ENCODE peak calls at places on chromosomes 16 and 17, in four cellular contexts. One of them, this sample, is unnamed.

GRCh38 chr17:16343569-16343968 is 9.7 kb downstream of the CENPV start:
- DNase-seq in A549: no peak
- DNase-seq in adrenal gland: no peak
- DNase-seq in heart left ventricle: no peak
- DNase-seq in this sample: no peak

GRCh38 chr17:13346081-13346533 is 255.6 kb downstream of the HS3ST3A1 start:
- DNase-seq in adrenal gland: no peak
- DNase-seq in A549: no peak
- DNase-seq in heart left ventricle: no peak
- DNase-seq in this sample: no peak

GRCh38 chr17:16052486-16052885 is 52.9 kb downstream of the TTC19 start:
- DNase-seq in adrenal gland: no peak
- DNase-seq in heart left ventricle: no peak
- DNase-seq in A549: no peak
- DNase-seq in this sample: no peak

GRCh38 chr17:12680407-12680897 is 14.8 kb downstream of the MYOCD start:
- DNase-seq in heart left ventricle: no peak
- DNase-seq in A549: no peak
- DNase-seq in adrenal gland: no peak
- DNase-seq in this sample: no peak

GRCh38 chr17:63399856-63400255 is 46.2 kb downstream of the CYB561 start:
- DNase-seq in heart left ventricle: peak
- DNase-seq in adrenal gland: peak
- DNase-seq in A549: no peak
- DNase-seq in this sample: peak

GRCh38 chr17:6797718-6798351 is 21.8 kb downstream of the FBXO39 start:
- DNase-seq in A549: no peak
- DNase-seq in heart left ventricle: no peak
- DNase-seq in adrenal gland: no peak
- DNase-seq in this sample: no peak

GRCh38 chr17:3845361-3845753 is 689 bp downstream of the NCBP3 start:
- DNase-seq in A549: no peak
- DNase-seq in heart left ventricle: no peak
- DNase-seq in adrenal gland: peak
- DNase-seq in this sample: peak

GRCh38 chr16:13041646-13042045 is 140.2 kb downstream of the SHISA9 start:
- DNase-seq in adrenal gland: no peak
- DNase-seq in A549: no peak
- DNase-seq in heart left ventricle: no peak
- DNase-seq in this sample: no peak

GRCh38 chr17:77315010-77315409 is 174.2 kb downstream of the SEC14L1 start:
- DNase-seq in adrenal gland: peak
- DNase-seq in heart left ventricle: no peak
- DNase-seq in A549: no peak
- DNase-seq in this sample: no peak

GRCh38 chr17:40854175-40854814 is 12.7 kb downstream of the KRT12 start:
- DNase-seq in heart left ventricle: no peak
- DNase-seq in adrenal gland: no peak
- DNase-seq in A549: peak
- DNase-seq in this sample: no peak

GRCh38 chr17:74815671-74816370 is 39.7 kb upstream of the NAT9 start:
- DNase-seq in heart left ventricle: no peak
- DNase-seq in adrenal gland: no peak
- DNase-seq in A549: no peak
- DNase-seq in this sample: no peak

GRCh38 chr17:48542956-48543853 is 1.7 kb downstream of the HOXB2 start:
- DNase-seq in adrenal gland: peak
- DNase-seq in heart left ventricle: peak
- DNase-seq in A549: peak
- DNase-seq in this sample: peak

GRCh38 chr16:88804552-88805339 is 1.2 kb downstream of the CDT1 start:
- DNase-seq in adrenal gland: no peak
- DNase-seq in A549: no peak
- DNase-seq in heart left ventricle: no peak
- DNase-seq in this sample: no peak

GRCh38 chr16:47045023-47045422 is 71.5 kb upstream of the DNAJA2 start:
- DNase-seq in adrenal gland: no peak
- DNase-seq in heart left ventricle: no peak
- DNase-seq in A549: no peak
- DNase-seq in this sample: no peak

GRCh38 chr17:72118588-72119279 is 2.1 kb upstream of the SOX9 start:
- DNase-seq in adrenal gland: peak
- DNase-seq in A549: peak
- DNase-seq in heart left ventricle: peak
- DNase-seq in this sample: peak

GRCh38 chr16:46976550-46976949 is 3.1 kb upstream of the DNAJA2 start:
- DNase-seq in heart left ventricle: no peak
- DNase-seq in A549: peak
- DNase-seq in adrenal gland: no peak
- DNase-seq in this sample: no peak

DNA sequence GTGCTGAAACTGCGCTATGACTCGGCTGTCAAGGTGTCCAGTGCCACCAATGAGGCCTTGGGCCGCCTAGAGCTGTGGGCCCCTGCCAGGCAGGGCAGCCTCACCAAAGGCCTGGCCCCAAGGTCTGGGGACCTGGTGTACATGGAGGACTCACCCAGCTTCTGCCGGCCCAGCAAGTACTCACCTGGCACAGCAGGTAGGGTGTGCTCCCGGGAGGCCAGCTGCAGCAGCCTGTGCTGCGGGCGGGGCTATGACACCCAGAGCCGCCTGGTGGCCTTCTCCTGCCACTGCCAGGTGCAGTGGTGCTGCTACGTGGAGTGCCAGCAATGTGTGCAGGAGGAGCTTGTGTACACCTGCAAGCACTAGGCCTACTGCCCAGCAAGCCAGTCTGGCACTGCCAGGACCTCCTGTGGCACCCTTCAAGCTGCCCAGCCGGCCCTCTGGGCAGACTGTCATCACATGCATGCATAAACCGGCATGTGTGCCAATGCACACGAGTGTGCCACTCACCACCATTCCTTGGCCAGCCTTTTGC is 25.0 kb downstream of the WNT9B start:
- DNase-seq in adrenal gland: no peak
- DNase-seq in A549: peak
- DNase-seq in heart left ventricle: no peak
- DNase-seq in this sample: peak
- TF ChIP-seq POLR2A in adrenal gland: no peak
- TF ChIP-seq POLR2A in A549: no peak
- TF ChIP-seq POLR2A in heart left ventricle: no peak
- TF ChIP-seq POLR2A in this sample: no peak

DNA sequence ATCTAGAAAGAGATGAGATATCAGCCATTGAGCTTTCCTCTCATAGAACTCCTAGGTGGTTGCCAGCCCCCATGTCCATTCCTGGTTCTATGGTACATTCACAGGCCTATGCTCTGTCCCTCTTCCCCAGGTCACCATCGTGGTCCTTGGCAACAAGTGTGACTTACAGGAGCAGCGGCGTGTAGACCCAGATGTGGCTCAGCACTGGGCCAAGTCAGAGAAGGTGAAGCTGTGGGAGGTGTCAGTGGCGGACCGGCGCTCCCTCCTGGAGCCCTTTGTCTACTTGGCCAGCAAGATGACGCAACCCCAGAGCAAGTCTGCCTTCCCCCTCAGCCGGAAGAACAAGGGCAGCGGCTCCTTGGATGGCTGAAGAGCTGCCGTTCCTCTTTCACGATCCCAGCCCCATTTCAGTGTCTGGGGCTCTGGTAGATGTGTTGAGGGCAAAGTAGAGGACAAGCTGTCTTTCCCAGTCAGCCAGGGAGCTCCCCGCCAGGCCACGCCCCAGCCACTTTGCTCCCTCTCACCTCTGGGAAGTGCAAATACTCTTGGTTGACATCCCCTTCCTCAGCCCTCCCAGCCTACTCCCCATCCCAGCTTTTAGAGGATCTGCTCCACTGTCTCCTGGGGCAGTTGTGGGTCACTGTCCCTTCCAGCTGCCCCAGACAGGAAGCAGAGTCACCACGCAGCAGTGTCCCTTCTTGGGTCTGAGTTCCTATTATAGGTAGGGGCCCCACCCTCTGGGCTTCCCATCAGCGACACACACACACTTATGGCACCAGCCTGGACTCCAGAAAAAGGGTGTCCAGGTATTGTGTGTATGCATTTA is 3.8 kb downstream of the NKIRAS2 start:
- DNase-seq in adrenal gland: peak
- DNase-seq in A549: no peak
- DNase-seq in heart left ventricle: no peak
- DNase-seq in this sample: no peak
- TF ChIP-seq POLR2A in adrenal gland: no peak
- TF ChIP-seq POLR2A in A549: no peak
- TF ChIP-seq POLR2A in heart left ventricle: no peak
- TF ChIP-seq POLR2A in this sample: no peak

DNA sequence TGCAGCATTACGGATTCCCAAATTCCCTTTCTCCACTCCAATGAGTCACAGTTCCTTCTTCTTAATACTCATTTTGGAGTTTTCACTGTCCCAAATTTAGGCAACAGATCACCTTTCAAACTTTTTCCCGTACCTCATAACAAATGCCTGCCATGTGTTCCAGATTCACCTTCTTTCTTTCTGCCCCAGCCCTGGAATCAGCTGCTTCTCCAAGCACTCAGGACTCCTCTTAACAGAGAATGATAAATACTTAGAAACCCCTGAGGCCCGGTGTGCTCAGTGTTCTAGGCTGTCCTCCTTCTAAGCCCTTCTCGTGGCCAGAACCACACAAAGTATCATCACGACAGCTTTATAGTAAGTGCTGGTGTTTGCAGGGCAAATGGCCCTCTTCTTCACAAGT is 14.9 kb downstream of the CSNK1D start:
- DNase-seq in A549: no peak
- DNase-seq in adrenal gland: no peak
- DNase-seq in heart left ventricle: no peak
- DNase-seq in this sample: no peak
- TF ChIP-seq POLR2A in A549: no peak
- TF ChIP-seq POLR2A in adrenal gland: no peak
- TF ChIP-seq POLR2A in heart left ventricle: no peak
- TF ChIP-seq POLR2A in this sample: no peak

GRCh38 chr16:8187782-8188372 is 402.4 kb downstream of the TMEM114 start:
- DNase-seq in heart left ventricle: no peak
- DNase-seq in adrenal gland: no peak
- DNase-seq in A549: no peak
- DNase-seq in this sample: no peak

GRCh38 chr16:8183186-8184099 is 406.9 kb downstream of the TMEM114 start:
- DNase-seq in adrenal gland: no peak
- DNase-seq in heart left ventricle: no peak
- DNase-seq in A549: no peak
- DNase-seq in this sample: no peak

GRCh38 chr16:8184854-8185253 is 405.5 kb downstream of the TMEM114 start:
- DNase-seq in adrenal gland: no peak
- DNase-seq in A549: no peak
- DNase-seq in heart left ventricle: no peak
- DNase-seq in this sample: no peak

GRCh38 chr16:8178271-8178670 is 412.0 kb downstream of the TMEM114 start:
- DNase-seq in A549: no peak
- DNase-seq in heart left ventricle: no peak
- DNase-seq in adrenal gland: no peak
- DNase-seq in this sample: no peak

GRCh38 chr16:8182761-8183160 is 407.6 kb downstream of the TMEM114 start:
- DNase-seq in A549: no peak
- DNase-seq in heart left ventricle: no peak
- DNase-seq in adrenal gland: no peak
- DNase-seq in this sample: no peak
- TF ChIP-seq POLR2A in A549: no peak
- TF ChIP-seq POLR2A in heart left ventricle: no peak
- TF ChIP-seq POLR2A in adrenal gland: no peak
- TF ChIP-seq POLR2A in this sample: no peak

DNA sequence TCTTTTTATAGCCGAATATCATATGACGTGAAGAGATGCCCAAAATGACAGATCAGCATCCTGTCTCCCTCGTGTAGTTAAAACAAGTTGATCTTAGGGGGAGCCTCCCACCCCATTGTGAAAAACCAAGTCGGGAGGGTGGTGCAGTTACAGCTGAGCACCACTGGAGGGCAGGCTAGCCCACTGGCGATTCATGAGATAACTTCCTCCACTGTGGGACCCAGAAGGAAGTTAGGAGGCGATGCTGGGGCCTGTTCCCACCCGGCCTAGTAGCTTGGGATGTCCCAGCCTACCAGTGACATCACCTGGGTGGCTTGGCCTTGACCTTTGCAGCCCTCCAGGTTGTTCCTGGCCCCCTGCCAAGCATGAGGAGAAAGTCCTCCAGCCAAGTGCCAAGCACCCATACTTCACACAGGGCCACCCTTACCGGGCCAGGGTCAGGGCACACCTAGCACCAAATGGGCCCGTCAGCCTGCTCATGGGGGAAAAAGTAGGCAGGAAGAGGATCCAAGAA is 8.1 kb upstream of the CPNE2 start:
- DNase-seq in heart left ventricle: peak
- DNase-seq in adrenal gland: peak
- DNase-seq in A549: peak
- DNase-seq in this sample: peak
- TF ChIP-seq POLR2A in heart left ventricle: no peak
- TF ChIP-seq POLR2A in adrenal gland: no peak
- TF ChIP-seq POLR2A in A549: no peak
- TF ChIP-seq POLR2A in this sample: no peak

GRCh38 chr17:17766351-17767095 is 70.3 kb downstream of the SREBF1 start:
- DNase-seq in adrenal gland: peak
- DNase-seq in A549: no peak
- DNase-seq in heart left ventricle: no peak
- DNase-seq in this sample: peak
- TF ChIP-seq POLR2A in adrenal gland: no peak
- TF ChIP-seq POLR2A in A549: no peak
- TF ChIP-seq POLR2A in heart left ventricle: no peak
- TF ChIP-seq POLR2A in this sample: no peak

DNA sequence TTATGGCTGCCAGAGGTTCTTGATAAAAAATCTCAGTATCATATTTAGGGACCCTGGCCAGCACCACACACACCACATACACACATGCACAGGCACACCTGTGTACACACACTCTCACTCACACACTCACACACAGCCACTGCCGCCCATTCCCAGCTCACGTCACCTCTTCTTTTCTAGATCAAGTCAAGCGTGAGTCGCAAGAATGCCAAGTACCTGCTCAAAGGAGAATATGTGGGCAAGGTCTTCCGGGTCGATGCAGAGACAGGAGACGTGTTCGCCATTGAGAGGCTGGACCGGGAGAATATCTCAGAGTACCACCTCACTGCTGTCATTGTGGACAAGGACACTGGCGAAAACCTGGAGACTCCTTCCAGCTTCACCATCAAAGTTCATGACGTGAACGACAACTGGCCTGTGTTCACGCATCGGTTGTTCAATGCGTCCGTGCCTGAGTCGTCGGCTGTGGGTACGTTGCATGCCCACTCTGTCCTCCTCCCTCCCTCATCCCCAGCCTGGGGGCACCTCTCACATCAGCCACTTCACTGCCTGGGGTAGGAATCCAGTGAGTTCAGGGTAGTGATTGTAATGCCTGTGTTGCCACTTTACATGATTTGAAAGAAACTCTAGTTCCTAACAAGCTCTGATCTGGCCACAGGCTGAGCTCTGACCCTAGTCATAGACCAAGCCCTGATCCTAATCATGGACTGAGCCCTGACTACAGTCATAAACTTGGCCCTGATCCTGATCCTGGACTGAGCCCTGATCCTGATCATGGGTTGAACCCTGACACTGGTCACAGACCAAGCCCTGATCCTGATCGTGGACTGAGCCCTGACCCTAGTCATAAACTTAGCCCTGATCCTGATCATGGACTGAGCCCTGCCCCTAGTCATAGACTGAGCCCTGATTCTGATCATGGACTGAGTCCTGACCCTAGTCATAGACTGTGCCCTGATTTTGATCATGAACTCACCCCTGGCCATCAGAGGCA is 20.4 kb downstream of the CDH5 start:
- DNase-seq in adrenal gland: no peak
- DNase-seq in heart left ventricle: peak
- DNase-seq in A549: no peak
- DNase-seq in this sample: peak
- TF ChIP-seq POLR2A in adrenal gland: no peak
- TF ChIP-seq POLR2A in heart left ventricle: no peak
- TF ChIP-seq POLR2A in A549: no peak
- TF ChIP-seq POLR2A in this sample: no peak